ENCODE peak calls at places on chromosome X, in six cellular contexts. C is heart right ventricle; H is activated CD4-positive, alpha-beta T cell treated with anti-CD3 and anti-CD28 coated beads for 1 hour; B is aorta; F is EH; W is WTC11. U is an unnamed sample.

GRCh38 chrX:107766470-107767140 is 9.0 kb downstream of the TSC22D3 start:
- DNase-seq in C (no peak), H (no peak), B (peak; percentile 76), F (peak; percentile 61), W (no peak), U (no peak)

GRCh38 chrX:42096262-42096939 is 173.0 kb upstream of the CASK start:
- DNase-seq in C (peak; percentile 5), H (no peak), B (no peak), F (peak; percentile 84), W (no peak), U (peak; percentile 64)

GRCh38 chrX:97524997-97525396 is 641.3 kb downstream of the RPA4 start:
- DNase-seq in C (no peak), H (no peak), B (no peak), F (peak; percentile 62), W (no peak), U (peak; percentile 11)

GRCh38 chrX:11733614-11734013 is 24.4 kb upstream of the MSL3 start:
- DNase-seq in C (no peak), H (no peak), B (no peak), F (no peak), W (no peak), U (no peak)

GRCh38 chrX:119981286-119982070 is 37.9 kb upstream of the NKAP start:
- DNase-seq in C (no peak), H (no peak), B (no peak), F (peak; percentile 24), W (peak; percentile 36), U (peak; percentile 53)

GRCh38 chrX:38732866-38733265 is 68.4 kb upstream of the MID1IP1 start:
- DNase-seq in C (no peak), H (no peak), B (no peak), F (peak; percentile 21), W (no peak), U (peak; percentile 79)

GRCh38 chrX:109922183-109922582 is 80.7 kb upstream of the TMEM164 start:
- DNase-seq in C (no peak), H (no peak), B (no peak), F (no peak), W (no peak), U (no peak)

GRCh38 chrX:131821945-131822622 is 201.0 kb upstream of the STK26 start:
- DNase-seq in C (peak; percentile 12), H (no peak), B (peak; percentile 81), F (no peak), W (no peak), U (no peak)

GRCh38 chrX:23434356-23434884 is 99.8 kb downstream of the PTCHD1 start:
- DNase-seq in C (peak; percentile 63), H (no peak), B (peak; percentile 91), F (peak; percentile 47), W (no peak), U (no peak)

GRCh38 chrX:120309873-120310730 is 1.2 kb downstream of the TMEM255A start:
- DNase-seq in C (no peak), H (no peak), B (no peak), F (peak; percentile 49), W (peak; percentile 31), U (peak; percentile 3)

GRCh38 chrX:46279214-46279924 is 265.9 kb downstream of the ZNF674 start:
- DNase-seq in C (no peak), H (no peak), B (no peak), F (peak; percentile 12), W (no peak), U (no peak)

GRCh38 chrX:57643698-57644097 is 36.4 kb downstream of the NLRP2B start:
- DNase-seq in C (no peak), H (no peak), B (no peak), F (no peak), W (no peak), U (no peak)

GRCh38 chrX:3262906-3263305 is 83.5 kb downstream of the MXRA5 start:
- DNase-seq in C (no peak), H (no peak), B (no peak), F (peak; percentile 91), W (no peak), U (peak; percentile 14)

GRCh38 chrX:116246261-116246660 is 75.7 kb downstream of the AGTR2 start:
- DNase-seq in C (no peak), H (no peak), B (no peak), F (no peak), W (no peak), U (no peak)

GRCh38 chrX:125436855-125437254 is 117.2 kb downstream of the TEX13C start:
- DNase-seq in C (no peak), H (no peak), B (no peak), F (no peak), W (no peak), U (no peak)

GRCh38 chrX:126165721-126166401 is at the start of gene DCAF12L2:
- DNase-seq in C (no peak), H (no peak), B (peak; percentile 73), F (no peak), W (peak; percentile 41), U (no peak)

GRCh38 chrX:72020788-72021187 is 110.1 kb downstream of the NHSL2 start:
- DNase-seq in C (no peak), H (no peak), B (no peak), F (no peak), W (no peak), U (no peak)

GRCh38 chrX:42615161-42615563 is 162.8 kb downstream of the PPP1R2C start:
- DNase-seq in C (no peak), H (no peak), B (no peak), F (peak; percentile 4), W (peak; percentile 36), U (no peak)

GRCh38 chrX:41382699-41383645 is 49.0 kb downstream of the DDX3X start:
- DNase-seq in C (no peak), H (no peak), B (peak; percentile 3), F (peak; percentile 40), W (no peak), U (peak; percentile 52)

GRCh38 chrX:15418707-15419181 is 34.5 kb upstream of the VEGFD start:
- DNase-seq in C (no peak), H (no peak), B (no peak), F (no peak), W (no peak), U (no peak)

GRCh38 chrX:118271770-118272169 is 74.1 kb upstream of the WDR44 start:
- DNase-seq in C (no peak), H (no peak), B (no peak), F (no peak), W (no peak), U (peak; percentile 35)

GRCh38 chrX:15747626-15748173 is 9.6 kb downstream of the CA5B start:
- DNase-seq in C (no peak), H (no peak), B (no peak), F (no peak), W (no peak), U (no peak)

GRCh38 chrX:2441466-2441865 is 59.3 kb downstream of the DHRSX start:
- DNase-seq in C (no peak), H (no peak), B (no peak), F (no peak), W (no peak), U (no peak)

GRCh38 chrX:154298312-154298711 is 2.7 kb downstream of the TKTL1 start:
- DNase-seq in C (no peak), H (no peak), B (no peak), F (no peak), W (no peak), U (no peak)

GRCh38 chrX:13005671-13006473 is 31.0 kb downstream of the TMSB4X start:
- DNase-seq in C (no peak), H (no peak), B (no peak), F (peak; percentile 15), W (no peak), U (no peak)

GRCh38 chrX:12497832-12498591 is 293.2 kb upstream of the PRPS2 start:
- DNase-seq in C (peak; percentile 4), H (no peak), B (no peak), F (no peak), W (peak; percentile 60), U (no peak)

GRCh38 chrX:104105330-104105729 is 7.0 kb upstream of the ZCCHC18 start:
- DNase-seq in C (no peak), H (no peak), B (no peak), F (no peak), W (no peak), U (no peak)

U was measured in trophoblast cell.